ENCODE peak calls at places on chromosomes 6 and 20, in eight cellular contexts. K, G, U, D, J, W, M and F are unnamed samples.

GRCh38 chr6:148406579-148407371 is 64.1 kb downstream of the SASH1 start:
- DNase-seq in D (no peak), J (no peak), U (no peak), K (no peak), G (no peak), M (no peak), W (no peak), F (no peak)

GRCh38 chr6:5287205-5287965 is 26.1 kb downstream of the FARS2 start:
- DNase-seq in U (peak; percentile 36), W (no peak), M (no peak), G (no peak), J (no peak), D (no peak), K (no peak), F (no peak)

GRCh38 chr6:45970326-45970725 is 45.3 kb downstream of the CLIC5 start:
- DNase-seq in U (no peak), G (no peak), M (no peak), D (no peak), J (no peak), W (no peak), K (no peak), F (no peak)

GRCh38 chr6:401239-401993 is 9.9 kb downstream of the IRF4 start:
- DNase-seq in G (no peak), U (no peak), J (no peak), K (no peak), W (no peak), M (no peak), D (no peak), F (no peak)

GRCh38 chr6:89970609-89971337 is 76.5 kb downstream of the GJA10 start:
- DNase-seq in D (no peak), K (peak; percentile 64), J (no peak), G (peak; percentile 65), M (no peak), U (no peak), W (no peak), F (no peak)

GRCh38 chr6:9139762-9140161 is 704.4 kb upstream of the SLC35B3 start:
- DNase-seq in G (no peak), J (no peak), D (no peak), M (no peak), U (no peak), K (no peak), W (no peak), F (no peak)

GRCh38 chr6:82617648-82618047 is 254.0 kb downstream of the TPBG start:
- DNase-seq in W (no peak), J (no peak), M (no peak), K (no peak), D (no peak), U (no peak), G (no peak), F (no peak)

GRCh38 chr20:36105731-36106226 is 48.8 kb upstream of the EPB41L1 start:
- DNase-seq in J (no peak), G (no peak), D (peak; percentile 63), M (no peak), W (no peak), K (no peak), U (no peak), F (no peak)

GRCh38 chr6:43903739-43904290 is 133.8 kb downstream of the VEGFA start:
- DNase-seq in W (no peak), M (no peak), J (no peak), U (no peak), K (no peak), G (no peak), D (no peak), F (no peak)

GRCh38 chr6:26045046-26045938 is 41.9 kb upstream of the HFE start:
- DNase-seq in U (no peak), G (no peak), D (peak; percentile 93), K (peak; percentile 93), M (peak; percentile 49), J (peak; percentile 62), W (peak; percentile 59), F (no peak)

GRCh38 chr20:10316582-10316981 is 98.0 kb downstream of the SNAP25 start:
- DNase-seq in D (no peak), W (no peak), M (no peak), K (no peak), G (no peak), U (no peak), J (no peak), F (no peak)

GRCh38 chr6:44307217-44307616 is 5.9 kb downstream of the AARS2 start:
- DNase-seq in M (no peak), G (no peak), J (no peak), U (no peak), D (no peak), K (no peak), W (no peak), F (no peak)

GRCh38 chr6:1901556-1901955 is 291.8 kb downstream of the FOXC1 start:
- DNase-seq in G (no peak), M (no peak), D (no peak), K (no peak), W (no peak), J (no peak), U (no peak), F (no peak)

GRCh38 chr20:20759132-20759531 is 46.7 kb upstream of the RALGAPA2 start:
- DNase-seq in U (no peak), D (peak; percentile 61), M (no peak), K (no peak), G (no peak), J (no peak), W (no peak), F (no peak)

GRCh38 chr20:58617158-58617557 is 33.9 kb upstream of the STX16 start:
- DNase-seq in J (no peak), K (no peak), U (no peak), D (no peak), G (no peak), W (no peak), M (no peak), F (no peak)

GRCh38 chr20:36542019-36542488 is 735 bp downstream of the MYL9 start:
- DNase-seq in K (no peak), D (no peak), W (no peak), M (no peak), G (no peak), U (no peak), J (no peak), F (no peak)

GRCh38 chr20:15675151-15675550 is 898.1 kb downstream of the KIF16B start:
- DNase-seq in U (no peak), J (no peak), M (no peak), K (no peak), D (no peak), G (no peak), W (no peak), F (no peak)

GRCh38 chr6:45714795-45715507 is 300.7 kb downstream of the CLIC5 start:
- DNase-seq in G (peak; percentile 87), W (peak; percentile 1), K (peak; percentile 67), U (peak; percentile 67), D (peak; percentile 72), M (peak; percentile 10), J (peak; percentile 9), F (peak; percentile 21)